ENCODE peak calls at places on chromosome 15, in seven cellular contexts. F is brain microvascular endothelial cell; G is ovary; U is effector memory CD4-positive, alpha-beta T cell; T is mammary epithelial cell; Y is lung; W is heart right ventricle. C is an unnamed sample.

GRCh38 chr15:100429116-100429728 is 87.4 kb upstream of the ADAMTS17 start:
- DNase-seq in U (no peak), W (peak; percentile 37), F (no peak), Y (no peak), G (peak; percentile 36), T (no peak), C (no peak)

GRCh38 chr15:97446138-97446537 is 514.4 kb upstream of the ARRDC4 start:
- DNase-seq in U (no peak), F (no peak), W (no peak), Y (no peak), T (no peak), G (no peak), C (no peak)

GRCh38 chr15:58378241-58379085 is 53.3 kb upstream of the LIPC start:
- DNase-seq in F (peak; percentile 48), Y (no peak), T (no peak), U (no peak), W (no peak), G (no peak), C (no peak)

GRCh38 chr15:82174471-82174870 is 88.1 kb downstream of the EFL1 start:
- DNase-seq in Y (no peak), F (peak; percentile 32), T (no peak), U (no peak), G (no peak), W (no peak), C (no peak)

GRCh38 chr15:69893863-69894262 is 203.9 kb downstream of the TLE3 start:
- DNase-seq in W (peak; percentile 22), T (peak; percentile 12), F (peak; percentile 74), Y (peak; percentile 32), G (no peak), U (no peak), C (no peak)

GRCh38 chr15:66628976-66629723 is 63.4 kb upstream of the LCTL start:
- DNase-seq in W (no peak), U (no peak), G (no peak), F (no peak), Y (no peak), T (no peak), C (no peak)

GRCh38 chr15:62828364-62828763 is 214.2 kb upstream of the TPM1 start:
- DNase-seq in W (no peak), U (no peak), G (no peak), T (no peak), F (no peak), Y (no peak), C (no peak)

GRCh38 chr15:40302288-40302886 is 5.3 kb downstream of the PLCB2 start:
- DNase-seq in U (no peak), G (no peak), T (no peak), Y (no peak), F (no peak), W (no peak), C (no peak)

GRCh38 chr15:97972366-97972765 is 11.9 kb downstream of the ARRDC4 start:
- DNase-seq in T (no peak), Y (no peak), W (no peak), U (no peak), F (no peak), G (no peak), C (no peak)

GRCh38 chr15:60539017-60539416 is 60.1 kb upstream of the ICE2 start:
- DNase-seq in W (no peak), Y (no peak), T (no peak), F (no peak), G (no peak), U (no peak), C (no peak)

GRCh38 chr15:46091860-46092450 is 457.1 kb downstream of the SQOR start:
- DNase-seq in Y (no peak), U (no peak), T (no peak), W (no peak), F (no peak), G (no peak), C (no peak)

GRCh38 chr15:58423858-58424608 is 7.8 kb upstream of the LIPC start:
- DNase-seq in F (no peak), U (no peak), Y (no peak), T (no peak), G (no peak), W (no peak), C (no peak)

GRCh38 chr15:65740148-65740547 is 51.9 kb downstream of the DENND4A start:
- DNase-seq in U (no peak), T (no peak), G (no peak), F (no peak), Y (no peak), W (no peak), C (no peak)

GRCh38 chr15:84824260-84824690 is 7.1 kb downstream of the ALPK3 start:
- DNase-seq in F (no peak), G (peak; percentile 75), T (no peak), Y (no peak), U (no peak), W (no peak), C (no peak)

GRCh38 chr15:25783607-25784131 is 79.5 kb downstream of the ATP10A start:
- DNase-seq in G (no peak), F (no peak), U (no peak), Y (no peak), W (no peak), T (no peak), C (no peak)

GRCh38 chr15:70608156-70608555 is 155.2 kb downstream of the UACA start:
- DNase-seq in W (no peak), U (no peak), T (no peak), F (no peak), Y (no peak), G (peak; percentile 73), C (no peak)

DNA sequence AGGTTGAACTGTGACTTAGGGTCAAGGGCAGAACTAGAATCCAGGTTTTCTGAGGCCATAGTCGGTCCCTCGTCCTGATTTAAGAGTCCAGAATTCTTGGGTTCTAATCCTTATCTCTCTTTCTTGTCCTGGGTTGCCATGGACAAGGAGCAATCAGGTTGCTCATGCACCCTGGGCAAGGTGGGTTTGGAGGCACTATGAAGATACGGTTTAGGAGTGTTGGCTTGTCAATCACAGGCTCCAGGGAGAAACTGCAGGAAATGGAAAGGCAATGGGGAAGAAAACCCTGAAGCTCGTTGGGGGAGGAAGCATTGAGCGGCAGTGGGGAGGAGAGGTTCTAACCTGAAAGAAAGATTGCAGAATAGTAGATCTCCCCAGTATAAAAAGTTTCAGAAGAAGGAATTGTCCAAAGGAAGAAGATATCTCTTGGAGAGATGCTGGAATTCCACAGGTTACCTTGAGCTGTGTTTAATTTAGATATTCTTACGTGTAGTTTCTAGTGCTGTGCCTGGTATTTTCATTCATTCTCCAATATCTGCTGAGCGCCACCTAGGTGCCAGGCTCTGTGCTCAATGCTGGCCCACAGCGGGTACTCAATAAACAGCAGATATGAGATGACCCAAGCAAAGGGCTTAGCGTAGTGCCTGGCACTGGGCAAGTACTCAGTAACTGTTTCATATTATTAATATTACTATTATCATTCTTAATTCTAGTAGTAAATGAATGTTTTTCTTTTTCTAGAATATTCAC is 2.0 kb downstream of the ACAN start:
- DNase-seq in G (no peak), F (no peak), W (no peak), U (no peak), Y (no peak), T (no peak), C (no peak)
- H3K27me3 ChIP-seq in G (no peaks in the 10 kb centered on the region), F (peaks cover 38% of the 10 kb centered on the region), W (peaks cover 91% of the 10 kb centered on the region), U (peaks cover 10% of the 10 kb centered on the region), Y (peaks cover 6% of the 10 kb centered on the region), T (peaks cover 25% of the 10 kb centered on the region), C (no peaks in the 10 kb centered on the region)

GRCh38 chr15:22907161-22907950 is 68.9 kb downstream of the NIPA2 start:
- DNase-seq in Y (no peak), F (no peak), T (no peak), U (no peak), G (no peak), W (no peak), C (no peak)
- H3K36me3 ChIP-seq in Y (peaks cover 57% of the 10 kb centered on the region), F (peaks cover 60% of the 10 kb centered on the region), T (peaks cover 30% of the 10 kb centered on the region), U (peaks cover 11% of the 10 kb centered on the region), G (no peaks in the 10 kb centered on the region), W (peaks cover 6% of the 10 kb centered on the region), C (peaks cover 79% of the 10 kb centered on the region)

GRCh38 chr15:77625376-77625775 is 7.3 kb downstream of the LINGO1 start:
- DNase-seq in W (no peak), T (no peak), U (no peak), F (no peak), G (no peak), Y (no peak), C (no peak)
- H3K27me3 ChIP-seq in W (no peaks in the 10 kb centered on the region), T (no peaks in the 10 kb centered on the region), U (peaks cover 3% of the 10 kb centered on the region), F (peaks cover 16% of the 10 kb centered on the region), G (no peaks in the 10 kb centered on the region), Y (no peaks in the 10 kb centered on the region), C (no peaks in the 10 kb centered on the region)

GRCh38 chr15:96442076-96442475 is 111.6 kb downstream of the NR2F2 start:
- DNase-seq in G (no peak), T (no peak), U (no peak), F (no peak), W (no peak), Y (no peak), C (no peak)
- H3K36me3 ChIP-seq in G (no peaks in the 10 kb centered on the region), T (no peaks in the 10 kb centered on the region), U (no peaks in the 10 kb centered on the region), F (no peaks in the 10 kb centered on the region), W (no peaks in the 10 kb centered on the region), Y (no peaks in the 10 kb centered on the region), C (no peaks in the 10 kb centered on the region)